ENCODE peak calls at places on chromosomes 2 and 18, in six cellular contexts. A is DMS 273 treated with DMSO at 0.1 percent for 48 hours; H is iris pigment epithelial cell; F is NCI-H2081 treated with DMSO at 0.1 percent for 48 hours; X is naive B cell; B is effector CD4-positive, alpha-beta T cell. V is an unnamed sample.

GRCh38 chr2:173118385-173118784 is 42.7 kb downstream of the MAP3K20 start:
- DNase-seq in F (no peak), A (no peak), H (peak), B (no peak), X (no peak), V (no peak)

GRCh38 chr18:45336431-45336830 is 278.8 kb upstream of the SLC14A2 start:
- DNase-seq in H (no peak), A (no peak), X (no peak), F (no peak), B (no peak), V (no peak)

GRCh38 chr2:160205511-160205910 is 5.4 kb upstream of the ITGB6 start:
- DNase-seq in H (peak), B (no peak), A (no peak), F (no peak), X (no peak), V (peak)

GRCh38 chr2:31812051-31812798 is 198.6 kb downstream of the MEMO1 start:
- DNase-seq in A (no peak), X (peak), B (no peak), F (no peak), H (peak), V (no peak)

GRCh38 chr2:155190342-155190741 is 491.8 kb downstream of the KCNJ3 start:
- DNase-seq in B (no peak), A (no peak), H (no peak), X (no peak), F (no peak), V (no peak)

GRCh38 chr2:41194235-41194634 is 742.3 kb upstream of the SLC8A1 start:
- DNase-seq in H (peak), X (no peak), F (no peak), A (no peak), B (no peak), V (peak)

GRCh38 chr2:57075226-57075625 is 891.4 kb downstream of the CCDC85A start:
- DNase-seq in A (no peak), B (no peak), F (no peak), H (peak), X (no peak), V (no peak)

GRCh38 chr2:177088542-177088941 is 124.1 kb upstream of the HNRNPA3 start:
- DNase-seq in F (no peak), X (no peak), H (no peak), A (no peak), B (no peak), V (no peak)

GRCh38 chr2:3127710-3128109 is 249.9 kb downstream of the EIPR1 start:
- DNase-seq in F (peak), H (no peak), B (no peak), A (no peak), X (no peak), V (no peak)

GRCh38 chr2:71699428-71699827 is 246.1 kb downstream of the DYSF start:
- DNase-seq in B (no peak), F (no peak), H (no peak), X (no peak), A (no peak), V (no peak)

GRCh38 chr2:18518116-18519111 is 42.0 kb downstream of the RDH14 start:
- DNase-seq in A (no peak), F (no peak), X (no peak), H (peak), B (no peak), V (peak)

GRCh38 chr2:128236491-128237035 is 82.1 kb downstream of the HS6ST1 start:
- DNase-seq in A (no peak), H (peak), F (no peak), B (no peak), X (no peak), V (peak)

GRCh38 chr2:102801858-102802699 is 40.2 kb downstream of the TMEM182 start:
- DNase-seq in A (no peak), X (no peak), H (no peak), F (no peak), B (no peak), V (no peak)

GRCh38 chr2:237895544-237896506 is 36.4 kb downstream of the RAMP1 start:
- DNase-seq in X (no peak), F (peak), H (no peak), B (no peak), A (peak), V (no peak)

GRCh38 chr2:2294183-2294675 is 36.8 kb downstream of the MYT1L start:
- DNase-seq in H (no peak), F (no peak), X (no peak), B (no peak), A (no peak), V (no peak)

GRCh38 chr18:7094432-7094831 is 23.2 kb downstream of the LAMA1 start:
- DNase-seq in X (no peak), H (peak), F (no peak), B (no peak), A (no peak), V (no peak)

GRCh38 chr18:46406539-46406932 is 250.5 kb downstream of the LOXHD1 start:
- DNase-seq in A (no peak), B (no peak), F (no peak), H (no peak), X (no peak), V (no peak)

GRCh38 chr2:48203668-48204067 is 297.4 kb upstream of the FBXO11 start:
- DNase-seq in B (no peak), F (no peak), A (no peak), X (no peak), H (no peak), V (no peak)

GRCh38 chr2:55986700-55987440 is 63.3 kb upstream of the EFEMP1 start:
- DNase-seq in B (no peak), F (no peak), X (no peak), A (no peak), H (peak), V (no peak)

GRCh38 chr2:54579061-54579681 is 123.0 kb downstream of the SPTBN1 start:
- DNase-seq in F (no peak), X (no peak), B (no peak), A (no peak), H (no peak), V (no peak)

GRCh38 chr2:68196120-68196716 is 38.5 kb downstream of the PNO1 start:
- DNase-seq in A (no peak), X (peak), B (peak), F (no peak), H (peak), V (no peak)

GRCh38 chr2:240986787-240987411 is 11.5 kb upstream of the SNED1 start:
- DNase-seq in H (no peak), B (no peak), F (no peak), A (no peak), X (no peak), V (no peak)

GRCh38 chr18:55337908-55338521 is 250.0 kb downstream of the TCF4 start:
- DNase-seq in A (no peak), F (no peak), X (peak), H (no peak), B (no peak), V (no peak)

GRCh38 chr18:34031810-34032209 is 192.9 kb downstream of the NOL4 start:
- DNase-seq in H (no peak), X (no peak), F (no peak), B (no peak), A (no peak), V (no peak)

GRCh38 chr2:196991061-196991460 is 64.6 kb upstream of the PGAP1 start:
- DNase-seq in A (no peak), X (no peak), B (no peak), H (no peak), F (no peak), V (no peak)

GRCh38 chr18:59690216-59691045 is 6.8 kb downstream of the CCBE1 start:
- DNase-seq in A (no peak), F (no peak), X (no peak), B (no peak), H (no peak), V (no peak)

GRCh38 chr2:128169497-128169896 is 78.5 kb downstream of the UGGT1 start:
- DNase-seq in B (no peak), F (no peak), X (no peak), A (no peak), H (peak), V (peak)

GRCh38 chr18:48445540-48445939 is 36.4 kb upstream of the ZBTB7C start:
- DNase-seq in B (peak), X (peak), F (no peak), A (peak), H (peak), V (peak)

GRCh38 chr2:30422437-30422805 is 24.6 kb upstream of the LCLAT1 start:
- DNase-seq in A (no peak), H (peak), X (peak), F (no peak), B (peak), V (peak)

GRCh38 chr18:76354348-76354747 is 140.7 kb downstream of the ZNF516 start:
- DNase-seq in H (peak), B (no peak), A (no peak), X (no peak), F (no peak), V (no peak)

GRCh38 chr2:236393101-236393500 is 128.9 kb upstream of the ASB18 start:
- DNase-seq in X (no peak), B (no peak), H (no peak), F (no peak), A (no peak), V (no peak)

GRCh38 chr18:60200558-60200957 is 172.0 kb downstream of the MC4R start:
- DNase-seq in H (no peak), A (no peak), B (no peak), F (no peak), X (no peak), V (no peak)

GRCh38 chr18:56162316-56162715 is 476.1 kb downstream of the TXNL1 start:
- DNase-seq in F (no peak), A (no peak), H (no peak), X (no peak), B (no peak), V (no peak)

GRCh38 chr2:67215214-67215613 is 181.9 kb upstream of the ETAA1 start:
- DNase-seq in F (no peak), H (peak), A (peak), B (no peak), X (no peak), V (peak)

GRCh38 chr2:168457177-168457905 is 1.3 kb downstream of the CERS6 start:
- DNase-seq in F (no peak), A (no peak), X (peak), B (no peak), H (no peak), V (no peak)

GRCh38 chr2:71686781-71687180 is 233.4 kb downstream of the DYSF start:
- DNase-seq in F (no peak), X (no peak), B (no peak), A (no peak), H (no peak), V (no peak)

GRCh38 chr2:217800433-217801114 is 202.2 kb downstream of the TNS1 start:
- DNase-seq in F (no peak), H (no peak), A (no peak), B (no peak), X (no peak), V (no peak)

GRCh38 chr2:235651643-235652042 is 157.8 kb downstream of the AGAP1 start:
- DNase-seq in A (no peak), H (no peak), F (no peak), X (no peak), B (no peak), V (no peak)

GRCh38 chr2:195672674-195673073 is 15.6 kb downstream of the SLC39A10 start:
- DNase-seq in H (no peak), X (no peak), B (no peak), F (no peak), A (no peak), V (no peak)